ENCODE peak calls at places on chromosomes 13 and 19, in nine cellular contexts. V is upper lobe of right lung, P is lower leg skin, J is neural crest cell, Q is HFFc6, A is AG04450, C is left lung, S is MCF 10A, O is cardiac fibroblast. I is an unnamed sample.

GRCh38 chr19:2631213-2631821 is 71.2 kb downstream of the GNG7 start:
- DNase-seq in V (no peak), S (no peak), Q (peak; percentile 7), J (no peak), C (no peak), P (no peak), O (peak; percentile 39), A (no peak), I (no peak)

GRCh38 chr19:2051771-2052704 is 994 bp upstream of the MKNK2 start:
- DNase-seq in V (no peak), Q (no peak), P (no peak), O (peak; percentile 81), S (no peak), C (no peak), J (no peak), A (no peak), I (no peak)

GRCh38 chr13:32426981-32427851 is 714 bp downstream of the N4BP2L1 start:
- DNase-seq in C (peak; percentile 56), S (no peak), A (no peak), V (peak; percentile 84), P (peak; percentile 47), O (peak; percentile 16), J (peak; percentile 23), Q (no peak), I (peak; percentile 37)

GRCh38 chr13:73189365-73189764 is 130.6 kb downstream of the KLF5 start:
- DNase-seq in S (peak; percentile 69), Q (no peak), P (no peak), C (no peak), O (no peak), A (no peak), J (no peak), V (no peak), I (no peak)

GRCh38 chr19:43664008-43664407 is 6.0 kb downstream of the PLAUR start:
- DNase-seq in A (no peak), P (no peak), Q (no peak), V (no peak), S (no peak), J (no peak), C (no peak), O (no peak), I (no peak)

GRCh38 chr13:59715591-59715990 is 448.1 kb downstream of the DIAPH3 start:
- DNase-seq in V (no peak), P (no peak), J (no peak), S (no peak), A (no peak), C (no peak), O (no peak), Q (no peak), I (no peak)

GRCh38 chr13:106103779-106104178 is 431.7 kb downstream of the EFNB2 start:
- DNase-seq in S (peak; percentile 89), Q (peak; percentile 88), A (no peak), V (no peak), O (peak; percentile 69), P (no peak), C (no peak), J (no peak), I (no peak)

GRCh38 chr13:106373304-106373988 is 162.0 kb downstream of the EFNB2 start:
- DNase-seq in J (no peak), C (no peak), O (peak; percentile 11), A (no peak), P (no peak), V (no peak), S (no peak), Q (no peak), I (no peak)

GRCh38 chr19:15072930-15073647 is 8.9 kb upstream of the OR1I1 start:
- DNase-seq in J (no peak), C (no peak), S (no peak), Q (no peak), V (no peak), A (no peak), P (no peak), O (no peak), I (no peak)

GRCh38 chr19:54189668-54190502 is 505 bp upstream of the MBOAT7 start:
- DNase-seq in V (peak; percentile 100), A (peak; percentile 100), C (peak; percentile 100), J (peak; percentile 100), O (peak; percentile 100), S (peak; percentile 100), Q (peak; percentile 100), P (peak; percentile 100), I (peak; percentile 100)

DNA sequence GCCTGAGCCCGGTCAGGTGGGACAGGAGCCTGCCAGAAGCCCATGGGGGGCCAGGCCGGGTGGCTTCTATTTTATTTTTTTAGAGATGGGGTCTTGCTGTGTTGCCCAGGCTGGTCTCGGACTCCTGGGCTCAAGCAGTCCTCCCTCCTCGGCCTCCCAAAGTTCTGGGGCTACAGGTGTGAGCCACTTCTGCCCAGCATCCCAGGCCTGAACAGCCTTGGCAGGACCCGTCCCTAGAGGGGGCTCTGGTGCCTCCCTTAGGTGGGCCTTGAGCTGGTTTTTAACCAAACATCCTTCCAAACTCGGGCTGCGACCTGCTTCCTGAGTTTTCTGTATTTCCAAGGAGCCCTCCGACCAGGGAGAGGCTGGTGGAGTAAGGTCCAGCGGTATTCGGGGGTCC is 10.5 kb downstream of the COMP start:
- DNase-seq in O (no peak), C (no peak), P (no peak), J (no peak), S (no peak), A (no peak), V (no peak), Q (no peak), I (no peak)
- TF ChIP-seq CTCF in O (no peak), C (no peak), P (no peak), J (no peak), S (peak; percentile 8), A (no peak), V (no peak), Q (peak; percentile 30), I (peak; percentile 24)

GRCh38 chr13:40680659-40681323 is 14.3 kb upstream of the FOXO1 start:
- DNase-seq in V (no peak), P (no peak), C (no peak), O (no peak), A (no peak), Q (no peak), S (no peak), J (no peak), I (no peak)

GRCh38 chr13:40681341-40682051 is 15.1 kb upstream of the FOXO1 start:
- DNase-seq in V (no peak), S (no peak), J (no peak), Q (no peak), C (no peak), O (peak; percentile 50), P (no peak), A (no peak), I (no peak)

GRCh38 chr13:40679586-40679985 is 13.1 kb upstream of the FOXO1 start:
- DNase-seq in S (no peak), O (no peak), J (no peak), C (no peak), V (no peak), Q (no peak), A (no peak), P (no peak), I (no peak)

GRCh38 chr13:40677064-40677463 is 10.6 kb upstream of the FOXO1 start:
- DNase-seq in J (no peak), A (no peak), C (no peak), Q (no peak), S (no peak), O (no peak), P (no peak), V (no peak), I (no peak)

GRCh38 chr13:40682449-40683240 is 16.2 kb upstream of the FOXO1 start:
- DNase-seq in O (peak; percentile 52), S (peak; percentile 25), C (no peak), Q (peak; percentile 10), J (no peak), V (no peak), P (no peak), A (no peak), I (no peak)
- TF ChIP-seq CTCF in O (peak; percentile 33), S (peak; percentile 49), C (peak; percentile 57), Q (peak; percentile 90), J (peak; percentile 86), V (peak; percentile 73), P (no peak), A (peak; percentile 53), I (peak; percentile 78)

DNA sequence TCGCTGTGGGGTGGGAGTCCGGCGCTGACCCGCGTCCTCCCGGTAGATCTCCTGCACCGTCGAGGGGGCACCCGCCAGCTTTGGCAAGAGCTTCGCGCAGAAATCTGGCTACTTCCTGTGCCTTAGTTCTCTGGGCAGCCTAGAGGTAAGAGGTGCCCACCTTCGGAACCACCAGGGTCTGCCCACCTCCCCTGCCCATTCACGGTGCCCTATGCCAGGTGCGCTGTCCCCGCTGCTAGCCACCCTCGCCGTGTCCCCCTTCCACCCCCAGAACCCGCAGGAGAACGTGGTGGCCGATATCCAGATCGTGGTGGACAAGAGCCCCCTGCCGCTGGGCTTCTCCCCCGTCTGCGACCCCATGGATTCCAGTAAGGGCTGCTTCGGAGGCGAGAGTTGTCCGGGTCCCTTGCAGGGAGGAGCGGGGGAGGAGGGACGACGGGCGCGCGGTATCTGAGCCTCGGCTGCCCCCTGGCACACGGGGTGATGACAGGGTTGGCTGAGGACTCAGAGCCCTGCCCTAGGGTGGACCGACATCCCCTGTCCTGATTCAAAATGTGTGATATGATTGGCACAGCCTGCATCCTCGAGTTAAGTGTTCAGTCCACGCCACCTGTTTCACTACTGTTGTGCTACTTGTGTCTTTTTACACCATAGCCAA is 549 bp downstream of the MVB12A start:
- DNase-seq in S (peak; percentile 49), O (peak; percentile 22), J (peak; percentile 22), A (no peak), Q (no peak), P (peak; percentile 25), V (peak; percentile 76), C (peak; percentile 48), I (peak; percentile 20)
- TF ChIP-seq CTCF in S (no peak), O (no peak), J (peak; percentile 20), A (peak; percentile 10), Q (peak; percentile 18), P (no peak), V (peak; percentile 21), C (no peak), I (peak; percentile 9)

GRCh38 chr13:65985632-65986031 is 1244.5 kb downstream of the PCDH9 start:
- DNase-seq in C (no peak), V (no peak), O (no peak), J (no peak), P (no peak), S (no peak), A (no peak), Q (no peak), I (no peak)
- TF ChIP-seq CTCF in C (no peak), V (no peak), O (no peak), J (no peak), P (no peak), S (no peak), A (no peak), Q (peak; percentile 12), I (peak; percentile 39)

GRCh38 chr19:49019242-49019932 is 2.5 kb upstream of the LHB start:
- DNase-seq in P (peak; percentile 62), C (peak; percentile 83), V (peak; percentile 94), Q (no peak), S (peak; percentile 83), A (no peak), O (peak; percentile 28), J (peak; percentile 39), I (no peak)
- TF ChIP-seq CTCF in P (no peak), C (no peak), V (no peak), Q (peak; percentile 19), S (no peak), A (no peak), O (no peak), J (peak; percentile 56), I (peak; percentile 27)

GRCh38 chr13:86464193-86464592 is 665.0 kb upstream of the SLITRK6 start:
- DNase-seq in A (no peak), C (no peak), P (no peak), Q (no peak), O (no peak), S (peak; percentile 43), V (no peak), J (no peak), I (no peak)
- TF ChIP-seq CTCF in A (no peak), C (no peak), P (no peak), Q (no peak), O (no peak), S (peak; percentile 29), V (no peak), J (peak; percentile 56), I (no peak)

I was measured in progenitor cell of endocrine pancreas.